ENCODE peak calls at places on chromosomes 6 and 20, in five cellular contexts. One of them, this sample, is unnamed.

GRCh38 chr6:39791850-39792500 is at the start of gene DAAM2:
- DNase-seq in A549: no peak
- DNase-seq in activated T-cell treated with anti-CD3 and anti-CD28 coated beads for 48 hours: no peak
- DNase-seq in psoas muscle: peak; percentile 78
- DNase-seq in activated T-helper 2 cell treated with anti-CD3 and anti-CD28 coated beads, Interferon-gamma antibody, Interleukin-2, Interleukin-4, amounts not matched to agents 10 μg/mL and 5 μg/mL and 100 μg/mL, durations not matched to agents 14 hours and 24 hours and 36 hours: no peak
- DNase-seq in this sample: peak; percentile 60

GRCh38 chr6:98880486-98880885 is 46.1 kb downstream of the POU3F2 start:
- DNase-seq in A549: no peak
- DNase-seq in activated T-cell treated with anti-CD3 and anti-CD28 coated beads for 48 hours: no peak
- DNase-seq in psoas muscle: no peak
- DNase-seq in activated T-helper 2 cell treated with anti-CD3 and anti-CD28 coated beads, Interferon-gamma antibody, Interleukin-2, Interleukin-4, amounts not matched to agents 10 μg/mL and 5 μg/mL and 100 μg/mL, durations not matched to agents 14 hours and 24 hours and 36 hours: no peak
- DNase-seq in this sample: no peak

GRCh38 chr6:79463721-79464120 is 73.5 kb downstream of the LCA5 start:
- DNase-seq in A549: no peak
- DNase-seq in activated T-cell treated with anti-CD3 and anti-CD28 coated beads for 48 hours: no peak
- DNase-seq in psoas muscle: no peak
- DNase-seq in activated T-helper 2 cell treated with anti-CD3 and anti-CD28 coated beads, Interferon-gamma antibody, Interleukin-2, Interleukin-4, amounts not matched to agents 10 μg/mL and 5 μg/mL and 100 μg/mL, durations not matched to agents 14 hours and 24 hours and 36 hours: no peak
- DNase-seq in this sample: no peak

GRCh38 chr6:161917645-161918044 is 643.8 kb upstream of the AGPAT4 start:
- DNase-seq in A549: peak; percentile 15
- DNase-seq in activated T-cell treated with anti-CD3 and anti-CD28 coated beads for 48 hours: no peak
- DNase-seq in psoas muscle: no peak
- DNase-seq in activated T-helper 2 cell treated with anti-CD3 and anti-CD28 coated beads, Interferon-gamma antibody, Interleukin-2, Interleukin-4, amounts not matched to agents 10 μg/mL and 5 μg/mL and 100 μg/mL, durations not matched to agents 14 hours and 24 hours and 36 hours: no peak
- DNase-seq in this sample: no peak

GRCh38 chr6:90284236-90284744 is 12.4 kb downstream of the BACH2 start:
- DNase-seq in A549: peak; percentile 62
- DNase-seq in activated T-cell treated with anti-CD3 and anti-CD28 coated beads for 48 hours: peak; percentile 36
- DNase-seq in psoas muscle: no peak
- DNase-seq in activated T-helper 2 cell treated with anti-CD3 and anti-CD28 coated beads, Interferon-gamma antibody, Interleukin-2, Interleukin-4, amounts not matched to agents 10 μg/mL and 5 μg/mL and 100 μg/mL, durations not matched to agents 14 hours and 24 hours and 36 hours: peak; percentile 47
- DNase-seq in this sample: no peak

GRCh38 chr6:43125119-43125518 is 46.0 kb upstream of the SRF start:
- DNase-seq in A549: no peak
- DNase-seq in activated T-cell treated with anti-CD3 and anti-CD28 coated beads for 48 hours: no peak
- DNase-seq in psoas muscle: no peak
- DNase-seq in activated T-helper 2 cell treated with anti-CD3 and anti-CD28 coated beads, Interferon-gamma antibody, Interleukin-2, Interleukin-4, amounts not matched to agents 10 μg/mL and 5 μg/mL and 100 μg/mL, durations not matched to agents 14 hours and 24 hours and 36 hours: no peak
- DNase-seq in this sample: no peak

GRCh38 chr6:141309295-141309694 is 823.4 kb upstream of the GJE1 start:
- DNase-seq in A549: no peak
- DNase-seq in activated T-cell treated with anti-CD3 and anti-CD28 coated beads for 48 hours: no peak
- DNase-seq in psoas muscle: no peak
- DNase-seq in activated T-helper 2 cell treated with anti-CD3 and anti-CD28 coated beads, Interferon-gamma antibody, Interleukin-2, Interleukin-4, amounts not matched to agents 10 μg/mL and 5 μg/mL and 100 μg/mL, durations not matched to agents 14 hours and 24 hours and 36 hours: no peak
- DNase-seq in this sample: no peak

GRCh38 chr20:7879883-7880282 is 60.4 kb downstream of the HAO1 start:
- DNase-seq in A549: no peak
- DNase-seq in activated T-cell treated with anti-CD3 and anti-CD28 coated beads for 48 hours: no peak
- DNase-seq in psoas muscle: no peak
- DNase-seq in activated T-helper 2 cell treated with anti-CD3 and anti-CD28 coated beads, Interferon-gamma antibody, Interleukin-2, Interleukin-4, amounts not matched to agents 10 μg/mL and 5 μg/mL and 100 μg/mL, durations not matched to agents 14 hours and 24 hours and 36 hours: no peak
- DNase-seq in this sample: no peak

GRCh38 chr6:109799664-109800063 is 108.6 kb downstream of the FIG4 start:
- DNase-seq in A549: no peak
- DNase-seq in activated T-cell treated with anti-CD3 and anti-CD28 coated beads for 48 hours: no peak
- DNase-seq in psoas muscle: no peak
- DNase-seq in activated T-helper 2 cell treated with anti-CD3 and anti-CD28 coated beads, Interferon-gamma antibody, Interleukin-2, Interleukin-4, amounts not matched to agents 10 μg/mL and 5 μg/mL and 100 μg/mL, durations not matched to agents 14 hours and 24 hours and 36 hours: no peak
- DNase-seq in this sample: no peak

GRCh38 chr20:43938932-43939761 is 24.5 kb downstream of the TOX2 start:
- DNase-seq in A549: peak; percentile 54
- DNase-seq in activated T-cell treated with anti-CD3 and anti-CD28 coated beads for 48 hours: no peak
- DNase-seq in psoas muscle: peak; percentile 63
- DNase-seq in activated T-helper 2 cell treated with anti-CD3 and anti-CD28 coated beads, Interferon-gamma antibody, Interleukin-2, Interleukin-4, amounts not matched to agents 10 μg/mL and 5 μg/mL and 100 μg/mL, durations not matched to agents 14 hours and 24 hours and 36 hours: no peak
- DNase-seq in this sample: no peak

GRCh38 chr6:94622784-94623183 is 954.6 kb upstream of the MANEA start:
- DNase-seq in A549: no peak
- DNase-seq in activated T-cell treated with anti-CD3 and anti-CD28 coated beads for 48 hours: no peak
- DNase-seq in psoas muscle: no peak
- DNase-seq in activated T-helper 2 cell treated with anti-CD3 and anti-CD28 coated beads, Interferon-gamma antibody, Interleukin-2, Interleukin-4, amounts not matched to agents 10 μg/mL and 5 μg/mL and 100 μg/mL, durations not matched to agents 14 hours and 24 hours and 36 hours: no peak
- DNase-seq in this sample: no peak

GRCh38 chr6:155241966-155242365 is 21.8 kb upstream of the CLDN20 start:
- DNase-seq in A549: no peak
- DNase-seq in activated T-cell treated with anti-CD3 and anti-CD28 coated beads for 48 hours: no peak
- DNase-seq in psoas muscle: no peak
- DNase-seq in activated T-helper 2 cell treated with anti-CD3 and anti-CD28 coated beads, Interferon-gamma antibody, Interleukin-2, Interleukin-4, amounts not matched to agents 10 μg/mL and 5 μg/mL and 100 μg/mL, durations not matched to agents 14 hours and 24 hours and 36 hours: no peak
- DNase-seq in this sample: no peak

GRCh38 chr6:79818471-79818870 is 128.9 kb downstream of the ELOVL4 start:
- DNase-seq in A549: no peak
- DNase-seq in activated T-cell treated with anti-CD3 and anti-CD28 coated beads for 48 hours: no peak
- DNase-seq in psoas muscle: no peak
- DNase-seq in activated T-helper 2 cell treated with anti-CD3 and anti-CD28 coated beads, Interferon-gamma antibody, Interleukin-2, Interleukin-4, amounts not matched to agents 10 μg/mL and 5 μg/mL and 100 μg/mL, durations not matched to agents 14 hours and 24 hours and 36 hours: no peak
- DNase-seq in this sample: no peak

GRCh38 chr6:151060742-151061100 is 179.0 kb upstream of the AKAP12 start:
- DNase-seq in A549: no peak
- DNase-seq in activated T-cell treated with anti-CD3 and anti-CD28 coated beads for 48 hours: no peak
- DNase-seq in psoas muscle: no peak
- DNase-seq in activated T-helper 2 cell treated with anti-CD3 and anti-CD28 coated beads, Interferon-gamma antibody, Interleukin-2, Interleukin-4, amounts not matched to agents 10 μg/mL and 5 μg/mL and 100 μg/mL, durations not matched to agents 14 hours and 24 hours and 36 hours: no peak
- DNase-seq in this sample: no peak

GRCh38 chr6:104411302-104411701 is 448.4 kb downstream of the HACE1 start:
- DNase-seq in A549: no peak
- DNase-seq in activated T-cell treated with anti-CD3 and anti-CD28 coated beads for 48 hours: no peak
- DNase-seq in psoas muscle: no peak
- DNase-seq in activated T-helper 2 cell treated with anti-CD3 and anti-CD28 coated beads, Interferon-gamma antibody, Interleukin-2, Interleukin-4, amounts not matched to agents 10 μg/mL and 5 μg/mL and 100 μg/mL, durations not matched to agents 14 hours and 24 hours and 36 hours: no peak
- DNase-seq in this sample: no peak

GRCh38 chr6:157143171-157143884 is 180.0 kb downstream of the TMEM242 start:
- DNase-seq in A549: no peak
- DNase-seq in activated T-cell treated with anti-CD3 and anti-CD28 coated beads for 48 hours: peak; percentile 29
- DNase-seq in psoas muscle: no peak
- DNase-seq in activated T-helper 2 cell treated with anti-CD3 and anti-CD28 coated beads, Interferon-gamma antibody, Interleukin-2, Interleukin-4, amounts not matched to agents 10 μg/mL and 5 μg/mL and 100 μg/mL, durations not matched to agents 14 hours and 24 hours and 36 hours: no peak
- DNase-seq in this sample: no peak

GRCh38 chr20:46400828-46401477 is 5.5 kb downstream of the ELMO2 start:
- DNase-seq in A549: no peak
- DNase-seq in activated T-cell treated with anti-CD3 and anti-CD28 coated beads for 48 hours: no peak
- DNase-seq in psoas muscle: no peak
- DNase-seq in activated T-helper 2 cell treated with anti-CD3 and anti-CD28 coated beads, Interferon-gamma antibody, Interleukin-2, Interleukin-4, amounts not matched to agents 10 μg/mL and 5 μg/mL and 100 μg/mL, durations not matched to agents 14 hours and 24 hours and 36 hours: peak; percentile 29
- DNase-seq in this sample: no peak

GRCh38 chr6:63813531-63813930 is 177.9 kb downstream of the PHF3 start:
- DNase-seq in A549: no peak
- DNase-seq in activated T-cell treated with anti-CD3 and anti-CD28 coated beads for 48 hours: no peak
- DNase-seq in psoas muscle: no peak
- DNase-seq in activated T-helper 2 cell treated with anti-CD3 and anti-CD28 coated beads, Interferon-gamma antibody, Interleukin-2, Interleukin-4, amounts not matched to agents 10 μg/mL and 5 μg/mL and 100 μg/mL, durations not matched to agents 14 hours and 24 hours and 36 hours: no peak
- DNase-seq in this sample: no peak

GRCh38 chr6:104771258-104771832 is 88.4 kb downstream of the HACE1 start:
- DNase-seq in A549: peak; percentile 6
- DNase-seq in activated T-cell treated with anti-CD3 and anti-CD28 coated beads for 48 hours: no peak
- DNase-seq in psoas muscle: no peak
- DNase-seq in activated T-helper 2 cell treated with anti-CD3 and anti-CD28 coated beads, Interferon-gamma antibody, Interleukin-2, Interleukin-4, amounts not matched to agents 10 μg/mL and 5 μg/mL and 100 μg/mL, durations not matched to agents 14 hours and 24 hours and 36 hours: no peak
- DNase-seq in this sample: no peak

GRCh38 chr20:37968726-37969401 is 64.4 kb downstream of the TTI1 start:
- DNase-seq in A549: no peak
- DNase-seq in activated T-cell treated with anti-CD3 and anti-CD28 coated beads for 48 hours: no peak
- DNase-seq in psoas muscle: no peak
- DNase-seq in activated T-helper 2 cell treated with anti-CD3 and anti-CD28 coated beads, Interferon-gamma antibody, Interleukin-2, Interleukin-4, amounts not matched to agents 10 μg/mL and 5 μg/mL and 100 μg/mL, durations not matched to agents 14 hours and 24 hours and 36 hours: no peak
- DNase-seq in this sample: no peak

GRCh38 chr6:142294681-142295080 is 7.1 kb upstream of the ADGRG6 start:
- DNase-seq in A549: no peak
- DNase-seq in activated T-cell treated with anti-CD3 and anti-CD28 coated beads for 48 hours: no peak
- DNase-seq in psoas muscle: no peak
- DNase-seq in activated T-helper 2 cell treated with anti-CD3 and anti-CD28 coated beads, Interferon-gamma antibody, Interleukin-2, Interleukin-4, amounts not matched to agents 10 μg/mL and 5 μg/mL and 100 μg/mL, durations not matched to agents 14 hours and 24 hours and 36 hours: no peak
- DNase-seq in this sample: no peak

GRCh38 chr20:25014816-25015215 is 22.3 kb upstream of the APMAP start:
- DNase-seq in A549: no peak
- DNase-seq in activated T-cell treated with anti-CD3 and anti-CD28 coated beads for 48 hours: no peak
- DNase-seq in psoas muscle: no peak
- DNase-seq in activated T-helper 2 cell treated with anti-CD3 and anti-CD28 coated beads, Interferon-gamma antibody, Interleukin-2, Interleukin-4, amounts not matched to agents 10 μg/mL and 5 μg/mL and 100 μg/mL, durations not matched to agents 14 hours and 24 hours and 36 hours: no peak
- DNase-seq in this sample: no peak

GRCh38 chr6:16948376-16948775 is 153.5 kb upstream of the STMND1 start:
- DNase-seq in A549: no peak
- DNase-seq in activated T-cell treated with anti-CD3 and anti-CD28 coated beads for 48 hours: no peak
- DNase-seq in psoas muscle: no peak
- DNase-seq in activated T-helper 2 cell treated with anti-CD3 and anti-CD28 coated beads, Interferon-gamma antibody, Interleukin-2, Interleukin-4, amounts not matched to agents 10 μg/mL and 5 μg/mL and 100 μg/mL, durations not matched to agents 14 hours and 24 hours and 36 hours: no peak
- DNase-seq in this sample: no peak

GRCh38 chr20:45470262-45470931 is 844 bp downstream of the WFDC2 start:
- DNase-seq in A549: no peak
- DNase-seq in activated T-cell treated with anti-CD3 and anti-CD28 coated beads for 48 hours: peak; percentile 35
- DNase-seq in psoas muscle: peak; percentile 59
- DNase-seq in activated T-helper 2 cell treated with anti-CD3 and anti-CD28 coated beads, Interferon-gamma antibody, Interleukin-2, Interleukin-4, amounts not matched to agents 10 μg/mL and 5 μg/mL and 100 μg/mL, durations not matched to agents 14 hours and 24 hours and 36 hours: no peak
- DNase-seq in this sample: peak; percentile 51

GRCh38 chr6:170403451-170403850 is 96.9 kb downstream of the FAM120B start:
- DNase-seq in A549: no peak
- DNase-seq in activated T-cell treated with anti-CD3 and anti-CD28 coated beads for 48 hours: no peak
- DNase-seq in psoas muscle: no peak
- DNase-seq in activated T-helper 2 cell treated with anti-CD3 and anti-CD28 coated beads, Interferon-gamma antibody, Interleukin-2, Interleukin-4, amounts not matched to agents 10 μg/mL and 5 μg/mL and 100 μg/mL, durations not matched to agents 14 hours and 24 hours and 36 hours: no peak
- DNase-seq in this sample: peak; percentile 24

GRCh38 chr20:33663161-33664084 is 1.3 kb downstream of the C20orf144 start:
- DNase-seq in A549: peak; percentile 73
- DNase-seq in activated T-cell treated with anti-CD3 and anti-CD28 coated beads for 48 hours: peak; percentile 86
- DNase-seq in psoas muscle: peak; percentile 92
- DNase-seq in activated T-helper 2 cell treated with anti-CD3 and anti-CD28 coated beads, Interferon-gamma antibody, Interleukin-2, Interleukin-4, amounts not matched to agents 10 μg/mL and 5 μg/mL and 100 μg/mL, durations not matched to agents 14 hours and 24 hours and 36 hours: peak; percentile 84
- DNase-seq in this sample: peak; percentile 66

GRCh38 chr6:43296780-43297494 is 1.1 kb upstream of the SLC22A7 start:
- DNase-seq in A549: no peak
- DNase-seq in activated T-cell treated with anti-CD3 and anti-CD28 coated beads for 48 hours: no peak
- DNase-seq in psoas muscle: no peak
- DNase-seq in activated T-helper 2 cell treated with anti-CD3 and anti-CD28 coated beads, Interferon-gamma antibody, Interleukin-2, Interleukin-4, amounts not matched to agents 10 μg/mL and 5 μg/mL and 100 μg/mL, durations not matched to agents 14 hours and 24 hours and 36 hours: no peak
- DNase-seq in this sample: no peak

GRCh38 chr6:144340541-144341371 is 55.6 kb downstream of the UTRN start:
- DNase-seq in A549: no peak
- DNase-seq in activated T-cell treated with anti-CD3 and anti-CD28 coated beads for 48 hours: no peak
- DNase-seq in psoas muscle: no peak
- DNase-seq in activated T-helper 2 cell treated with anti-CD3 and anti-CD28 coated beads, Interferon-gamma antibody, Interleukin-2, Interleukin-4, amounts not matched to agents 10 μg/mL and 5 μg/mL and 100 μg/mL, durations not matched to agents 14 hours and 24 hours and 36 hours: no peak
- DNase-seq in this sample: no peak

GRCh38 chr6:130827247-130828149 is at the start of gene SMLR1:
- DNase-seq in A549: no peak
- DNase-seq in activated T-cell treated with anti-CD3 and anti-CD28 coated beads for 48 hours: no peak
- DNase-seq in psoas muscle: no peak
- DNase-seq in activated T-helper 2 cell treated with anti-CD3 and anti-CD28 coated beads, Interferon-gamma antibody, Interleukin-2, Interleukin-4, amounts not matched to agents 10 μg/mL and 5 μg/mL and 100 μg/mL, durations not matched to agents 14 hours and 24 hours and 36 hours: no peak
- DNase-seq in this sample: no peak